ENCODE peak calls at places on chromosomes 3 and 15, in five cellular contexts. One of them, this sample, is unnamed.

GRCh38 chr3:51559266-51559907 is 20.9 kb downstream of the RAD54L2 start:
- DNase-seq in PC-3: peak
- DNase-seq in effector memory CD4-positive, alpha-beta T cell: no peak
- DNase-seq in aorta: no peak
- DNase-seq in IMR-90: peak
- DNase-seq in this sample: no peak

GRCh38 chr15:66172339-66172980 is 81.1 kb downstream of the MEGF11 start:
- DNase-seq in IMR-90: no peak
- DNase-seq in PC-3: no peak
- DNase-seq in effector memory CD4-positive, alpha-beta T cell: no peak
- DNase-seq in aorta: no peak
- DNase-seq in this sample: no peak

GRCh38 chr3:137163241-137163916 is 205.6 kb downstream of the IL20RB start:
- DNase-seq in IMR-90: no peak
- DNase-seq in PC-3: no peak
- DNase-seq in effector memory CD4-positive, alpha-beta T cell: no peak
- DNase-seq in aorta: no peak
- DNase-seq in this sample: no peak

GRCh38 chr3:13300546-13301294 is 119.4 kb downstream of the NUP210 start:
- DNase-seq in effector memory CD4-positive, alpha-beta T cell: no peak
- DNase-seq in IMR-90: no peak
- DNase-seq in aorta: no peak
- DNase-seq in PC-3: no peak
- DNase-seq in this sample: no peak

GRCh38 chr3:79766474-79767193 is 1.2 kb downstream of the ROBO1 start:
- DNase-seq in aorta: no peak
- DNase-seq in effector memory CD4-positive, alpha-beta T cell: no peak
- DNase-seq in PC-3: no peak
- DNase-seq in IMR-90: no peak
- DNase-seq in this sample: no peak

GRCh38 chr15:84973492-84974460 is 7.9 kb upstream of the PDE8A start:
- DNase-seq in PC-3: no peak
- DNase-seq in aorta: no peak
- DNase-seq in IMR-90: peak
- DNase-seq in effector memory CD4-positive, alpha-beta T cell: no peak
- DNase-seq in this sample: no peak

GRCh38 chr3:112351823-112352222 is 18.9 kb downstream of the CD200 start:
- DNase-seq in PC-3: no peak
- DNase-seq in IMR-90: no peak
- DNase-seq in aorta: no peak
- DNase-seq in effector memory CD4-positive, alpha-beta T cell: no peak
- DNase-seq in this sample: no peak

GRCh38 chr3:46372492-46373359 is 2.0 kb downstream of the CCR5 start:
- DNase-seq in IMR-90: peak
- DNase-seq in effector memory CD4-positive, alpha-beta T cell: no peak
- DNase-seq in aorta: no peak
- DNase-seq in PC-3: peak
- DNase-seq in this sample: no peak

GRCh38 chr3:170465935-170466334 is 47.3 kb downstream of the CLDN11 start:
- DNase-seq in IMR-90: no peak
- DNase-seq in aorta: no peak
- DNase-seq in PC-3: peak
- DNase-seq in effector memory CD4-positive, alpha-beta T cell: no peak
- DNase-seq in this sample: no peak

GRCh38 chr15:25057574-25057973 is 102.8 kb downstream of the SNRPN start:
- DNase-seq in effector memory CD4-positive, alpha-beta T cell: no peak
- DNase-seq in PC-3: no peak
- DNase-seq in aorta: no peak
- DNase-seq in IMR-90: no peak
- DNase-seq in this sample: no peak

GRCh38 chr15:25056484-25057429 is 102.0 kb downstream of the SNRPN start:
- DNase-seq in PC-3: no peak
- DNase-seq in effector memory CD4-positive, alpha-beta T cell: no peak
- DNase-seq in aorta: no peak
- DNase-seq in IMR-90: no peak
- DNase-seq in this sample: peak

GRCh38 chr15:25054943-25055342 is 100.2 kb downstream of the SNRPN start:
- DNase-seq in effector memory CD4-positive, alpha-beta T cell: no peak
- DNase-seq in IMR-90: no peak
- DNase-seq in aorta: no peak
- DNase-seq in PC-3: no peak
- DNase-seq in this sample: no peak

GRCh38 chr15:25054329-25054728 is 99.5 kb downstream of the SNRPN start:
- DNase-seq in effector memory CD4-positive, alpha-beta T cell: no peak
- DNase-seq in aorta: no peak
- DNase-seq in IMR-90: no peak
- DNase-seq in PC-3: no peak
- DNase-seq in this sample: no peak

DNA sequence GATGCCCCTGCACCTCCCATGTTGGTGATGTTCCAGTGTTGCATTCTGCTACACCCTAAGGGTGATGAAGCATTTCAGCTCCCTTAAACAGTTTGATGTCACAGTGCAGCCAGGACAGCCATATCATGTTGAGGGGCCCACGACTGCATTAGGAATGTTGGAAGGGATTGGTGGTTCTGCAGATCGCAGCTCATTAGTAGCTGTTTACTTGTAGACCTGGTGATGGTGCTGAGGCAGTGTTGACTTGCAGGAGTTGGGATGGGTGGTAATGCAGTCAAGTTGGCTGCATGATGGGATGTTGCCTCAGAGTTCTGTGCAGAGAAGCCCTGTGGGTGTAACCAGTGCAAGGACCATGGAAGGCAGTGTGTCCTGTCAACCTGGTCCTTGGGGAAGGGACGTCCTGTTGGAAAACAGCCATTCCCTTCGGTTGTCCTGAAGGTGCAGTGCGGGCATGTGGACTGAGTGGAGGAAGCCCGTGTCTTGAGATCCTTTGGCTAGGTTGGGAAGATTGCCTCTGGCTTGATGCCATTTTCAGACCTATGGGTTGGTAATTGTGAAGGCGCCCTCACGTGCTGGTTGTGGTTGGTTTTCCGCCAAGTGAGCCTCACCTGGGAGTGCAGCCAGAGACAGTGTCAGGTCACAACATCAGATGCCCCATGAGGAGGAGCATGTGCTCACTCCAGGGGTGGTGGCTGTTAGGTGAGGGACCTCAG is 100.7 kb downstream of the SNRPN start:
- DNase-seq in PC-3: no peak
- DNase-seq in effector memory CD4-positive, alpha-beta T cell: no peak
- DNase-seq in aorta: no peak
- DNase-seq in IMR-90: no peak
- DNase-seq in this sample: peak
- H3K4me3 ChIP-seq in PC-3: no peak
- H3K4me3 ChIP-seq in effector memory CD4-positive, alpha-beta T cell: no peak
- H3K4me3 ChIP-seq in aorta: no peak
- H3K4me3 ChIP-seq in IMR-90: no peak
- H3K4me3 ChIP-seq in this sample: no peak

DNA sequence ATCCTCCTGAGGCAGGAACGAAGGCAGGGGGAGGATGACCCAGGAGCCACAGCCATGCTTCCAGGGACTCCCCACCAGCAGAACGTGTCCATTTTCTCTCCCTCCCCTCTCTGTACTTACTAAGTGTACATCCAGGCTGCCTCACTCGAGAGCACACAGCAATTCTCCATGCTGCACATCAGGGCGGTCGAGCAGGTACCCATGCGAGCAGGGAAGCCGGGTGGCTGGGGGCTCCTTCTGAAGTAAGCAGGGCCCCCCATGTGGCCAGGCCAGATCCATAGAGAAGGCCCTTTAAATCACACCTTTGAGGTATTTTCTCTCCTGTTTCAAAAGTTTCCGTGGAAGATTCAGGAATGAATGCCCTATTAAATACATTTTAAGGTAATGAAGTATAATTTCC is 41.2 kb upstream of the SLC6A11 start:
- DNase-seq in aorta: no peak
- DNase-seq in effector memory CD4-positive, alpha-beta T cell: no peak
- DNase-seq in PC-3: no peak
- DNase-seq in IMR-90: no peak
- DNase-seq in this sample: no peak
- H3K27ac ChIP-seq in aorta: no peak
- H3K27ac ChIP-seq in effector memory CD4-positive, alpha-beta T cell: no peak
- H3K27ac ChIP-seq in PC-3: no peak
- H3K27ac ChIP-seq in IMR-90: no peak
- H3K27ac ChIP-seq in this sample: no peak

GRCh38 chr3:42063886-42064285 is 27.3 kb upstream of the TRAK1 start:
- DNase-seq in PC-3: no peak
- DNase-seq in IMR-90: peak
- DNase-seq in effector memory CD4-positive, alpha-beta T cell: no peak
- DNase-seq in aorta: peak
- DNase-seq in this sample: no peak

GRCh38 chr3:42067324-42067723 is 23.8 kb upstream of the TRAK1 start:
- DNase-seq in IMR-90: peak
- DNase-seq in PC-3: no peak
- DNase-seq in aorta: peak
- DNase-seq in effector memory CD4-positive, alpha-beta T cell: no peak
- DNase-seq in this sample: no peak

GRCh38 chr3:42068303-42069088 is 22.7 kb upstream of the TRAK1 start:
- DNase-seq in IMR-90: no peak
- DNase-seq in PC-3: no peak
- DNase-seq in aorta: no peak
- DNase-seq in effector memory CD4-positive, alpha-beta T cell: no peak
- DNase-seq in this sample: no peak

GRCh38 chr3:42070089-42070885 is 20.9 kb upstream of the TRAK1 start:
- DNase-seq in PC-3: peak
- DNase-seq in IMR-90: peak
- DNase-seq in aorta: peak
- DNase-seq in effector memory CD4-positive, alpha-beta T cell: no peak
- DNase-seq in this sample: no peak

GRCh38 chr3:42066516-42067181 is 24.5 kb upstream of the TRAK1 start:
- DNase-seq in effector memory CD4-positive, alpha-beta T cell: no peak
- DNase-seq in aorta: peak
- DNase-seq in PC-3: no peak
- DNase-seq in IMR-90: peak
- DNase-seq in this sample: no peak
- H3K4me3 ChIP-seq in effector memory CD4-positive, alpha-beta T cell: no peak
- H3K4me3 ChIP-seq in aorta: no peak
- H3K4me3 ChIP-seq in PC-3: no peak
- H3K4me3 ChIP-seq in IMR-90: no peak
- H3K4me3 ChIP-seq in this sample: no peak

GRCh38 chr3:160159346-160159745 is 65.9 kb upstream of the C3orf80 start:
- DNase-seq in effector memory CD4-positive, alpha-beta T cell: no peak
- DNase-seq in aorta: no peak
- DNase-seq in IMR-90: no peak
- DNase-seq in PC-3: no peak
- DNase-seq in this sample: no peak

GRCh38 chr3:160159806-160160205 is 65.4 kb upstream of the C3orf80 start:
- DNase-seq in IMR-90: no peak
- DNase-seq in effector memory CD4-positive, alpha-beta T cell: no peak
- DNase-seq in aorta: no peak
- DNase-seq in PC-3: no peak
- DNase-seq in this sample: no peak

GRCh38 chr3:160157321-160157720 is 67.9 kb upstream of the C3orf80 start:
- DNase-seq in effector memory CD4-positive, alpha-beta T cell: no peak
- DNase-seq in aorta: no peak
- DNase-seq in IMR-90: no peak
- DNase-seq in PC-3: no peak
- DNase-seq in this sample: no peak

GRCh38 chr3:160163259-160163878 is 61.9 kb upstream of the C3orf80 start:
- DNase-seq in IMR-90: peak
- DNase-seq in effector memory CD4-positive, alpha-beta T cell: no peak
- DNase-seq in aorta: no peak
- DNase-seq in PC-3: peak
- DNase-seq in this sample: no peak

GRCh38 chr3:160162440-160162839 is 62.8 kb upstream of the C3orf80 start:
- DNase-seq in IMR-90: no peak
- DNase-seq in aorta: no peak
- DNase-seq in PC-3: no peak
- DNase-seq in effector memory CD4-positive, alpha-beta T cell: no peak
- DNase-seq in this sample: no peak
- H3K27ac ChIP-seq in IMR-90: no peak
- H3K27ac ChIP-seq in aorta: no peak
- H3K27ac ChIP-seq in PC-3: no peak
- H3K27ac ChIP-seq in effector memory CD4-positive, alpha-beta T cell: no peak
- H3K27ac ChIP-seq in this sample: no peak

GRCh38 chr15:48564690-48565089 is 80.8 kb downstream of the FBN1 start:
- DNase-seq in aorta: no peak
- DNase-seq in effector memory CD4-positive, alpha-beta T cell: no peak
- DNase-seq in PC-3: peak
- DNase-seq in IMR-90: no peak
- DNase-seq in this sample: no peak
- H3K4me3 ChIP-seq in aorta: no peak
- H3K4me3 ChIP-seq in effector memory CD4-positive, alpha-beta T cell: no peak
- H3K4me3 ChIP-seq in PC-3: no peak
- H3K4me3 ChIP-seq in IMR-90: no peak
- H3K4me3 ChIP-seq in this sample: no peak

GRCh38 chr15:98863983-98864382 is 143.6 kb downstream of the PGPEP1L start:
- DNase-seq in PC-3: no peak
- DNase-seq in IMR-90: no peak
- DNase-seq in effector memory CD4-positive, alpha-beta T cell: no peak
- DNase-seq in aorta: no peak
- DNase-seq in this sample: no peak

GRCh38 chr15:98868564-98868963 is 139.0 kb downstream of the PGPEP1L start:
- DNase-seq in IMR-90: no peak
- DNase-seq in PC-3: no peak
- DNase-seq in effector memory CD4-positive, alpha-beta T cell: no peak
- DNase-seq in aorta: no peak
- DNase-seq in this sample: no peak

GRCh38 chr15:98870788-98871187 is 136.8 kb downstream of the PGPEP1L start:
- DNase-seq in aorta: no peak
- DNase-seq in PC-3: no peak
- DNase-seq in effector memory CD4-positive, alpha-beta T cell: no peak
- DNase-seq in IMR-90: no peak
- DNase-seq in this sample: no peak

GRCh38 chr15:98865397-98866339 is 141.9 kb downstream of the PGPEP1L start:
- DNase-seq in effector memory CD4-positive, alpha-beta T cell: peak
- DNase-seq in aorta: peak
- DNase-seq in PC-3: peak
- DNase-seq in IMR-90: peak
- DNase-seq in this sample: peak

GRCh38 chr15:98866503-98866902 is 141.1 kb downstream of the PGPEP1L start:
- DNase-seq in PC-3: no peak
- DNase-seq in aorta: no peak
- DNase-seq in IMR-90: peak
- DNase-seq in effector memory CD4-positive, alpha-beta T cell: no peak
- DNase-seq in this sample: no peak
- H3K27ac ChIP-seq in PC-3: peak
- H3K27ac ChIP-seq in aorta: peak
- H3K27ac ChIP-seq in IMR-90: peak
- H3K27ac ChIP-seq in effector memory CD4-positive, alpha-beta T cell: peak
- H3K27ac ChIP-seq in this sample: peak

GRCh38 chr3:59115355-59116136 is 65.7 kb upstream of the CFAP20DC start:
- DNase-seq in PC-3: peak
- DNase-seq in IMR-90: peak
- DNase-seq in aorta: no peak
- DNase-seq in effector memory CD4-positive, alpha-beta T cell: no peak
- DNase-seq in this sample: no peak
- H3K4me3 ChIP-seq in PC-3: no peak
- H3K4me3 ChIP-seq in IMR-90: no peak
- H3K4me3 ChIP-seq in aorta: no peak
- H3K4me3 ChIP-seq in effector memory CD4-positive, alpha-beta T cell: no peak
- H3K4me3 ChIP-seq in this sample: no peak

GRCh38 chr15:88401269-88401971 is 65.8 kb downstream of the MRPL46 start:
- DNase-seq in IMR-90: no peak
- DNase-seq in effector memory CD4-positive, alpha-beta T cell: no peak
- DNase-seq in aorta: no peak
- DNase-seq in PC-3: no peak
- DNase-seq in this sample: no peak
- H3K27ac ChIP-seq in IMR-90: no peak
- H3K27ac ChIP-seq in effector memory CD4-positive, alpha-beta T cell: no peak
- H3K27ac ChIP-seq in aorta: no peak
- H3K27ac ChIP-seq in PC-3: no peak
- H3K27ac ChIP-seq in this sample: no peak

GRCh38 chr15:67523337-67523736 is 2.4 kb downstream of the C15orf61 start:
- DNase-seq in effector memory CD4-positive, alpha-beta T cell: no peak
- DNase-seq in IMR-90: no peak
- DNase-seq in PC-3: no peak
- DNase-seq in aorta: no peak
- DNase-seq in this sample: no peak
- H3K4me3 ChIP-seq in effector memory CD4-positive, alpha-beta T cell: no peak
- H3K4me3 ChIP-seq in IMR-90: no peak
- H3K4me3 ChIP-seq in PC-3: peak
- H3K4me3 ChIP-seq in aorta: no peak
- H3K4me3 ChIP-seq in this sample: no peak

This sample was measured in tibial artery.